ENCODE peak calls at places on chromosomes 6 and 20, in eight cellular contexts. Q is GM12864, S is GM20000, R is neural crest cell, O is OCI-LY7, I is RWPE1, J is heart left ventricle, E is ovary. W is an unnamed sample.

GRCh38 chr6:163667372-163668060 is 253.0 kb downstream of the QKI start:
- DNase-seq in R (no peak), S (peak), Q (peak), J (peak), E (no peak), O (peak), I (no peak), W (no peak)

GRCh38 chr6:88208736-88209135 is 42.6 kb upstream of the CNR1 start:
- DNase-seq in S (no peak), R (no peak), E (no peak), Q (no peak), O (no peak), J (no peak), I (no peak), W (no peak)

GRCh38 chr20:52192296-52193007 is 873 bp upstream of the ZFP64 start:
- DNase-seq in O (peak), E (no peak), J (peak), I (peak), S (peak), R (no peak), Q (no peak), W (no peak)

GRCh38 chr6:78831492-78831891 is 35.9 kb upstream of the IRAK1BP1 start:
- DNase-seq in S (no peak), I (no peak), J (no peak), Q (no peak), O (no peak), R (no peak), E (no peak), W (no peak)

GRCh38 chr20:24235224-24235735 is 234.1 kb upstream of the SYNDIG1 start:
- DNase-seq in J (no peak), Q (no peak), E (no peak), O (no peak), R (no peak), S (no peak), I (no peak), W (no peak)

GRCh38 chr6:45880139-45880538 is 135.5 kb downstream of the CLIC5 start:
- DNase-seq in S (no peak), O (no peak), Q (no peak), J (peak), E (no peak), R (no peak), I (no peak), W (peak)

GRCh38 chr6:66655420-66655819 is 948.4 kb upstream of the EYS start:
- DNase-seq in O (no peak), E (no peak), I (no peak), J (no peak), R (no peak), S (no peak), Q (no peak), W (no peak)

GRCh38 chr6:148760568-148761531 is 14.0 kb downstream of the UST start:
- DNase-seq in Q (peak), S (peak), I (no peak), R (no peak), E (peak), O (peak), J (peak), W (peak)

GRCh38 chr6:16688984-16689636 is 72.2 kb downstream of the ATXN1 start:
- DNase-seq in J (no peak), E (no peak), I (peak), R (no peak), Q (no peak), S (no peak), O (no peak), W (no peak)

GRCh38 chr20:9407805-9408421 is 106.5 kb upstream of the LAMP5 start:
- DNase-seq in O (peak), R (peak), J (peak), Q (no peak), I (peak), S (peak), E (peak), W (peak)

GRCh38 chr20:51750037-51750769 is 18.0 kb downstream of the ATP9A start:
- DNase-seq in E (no peak), J (peak), Q (peak), O (no peak), R (no peak), S (no peak), I (peak), W (no peak)

GRCh38 chr6:161919711-161920110 is 645.9 kb upstream of the AGPAT4 start:
- DNase-seq in E (no peak), O (no peak), Q (no peak), S (no peak), J (no peak), R (no peak), I (no peak), W (no peak)

GRCh38 chr6:34583861-34584604 is 27.9 kb upstream of the SPDEF start:
- DNase-seq in I (no peak), R (no peak), O (no peak), E (no peak), S (no peak), J (no peak), Q (no peak), W (no peak)

GRCh38 chr6:12136905-12137304 is 124.8 kb downstream of the HIVEP1 start:
- DNase-seq in O (no peak), Q (no peak), S (no peak), J (no peak), E (no peak), R (no peak), I (no peak), W (no peak)

GRCh38 chr6:5078121-5078695 is 6.9 kb upstream of the PPP1R3G start:
- DNase-seq in Q (no peak), J (no peak), O (peak), S (peak), I (no peak), R (no peak), E (no peak), W (no peak)

GRCh38 chr6:34593741-34594140 is 37.6 kb upstream of the SPDEF start:
- DNase-seq in O (no peak), R (no peak), I (no peak), E (no peak), S (no peak), J (no peak), Q (no peak), W (no peak)

GRCh38 chr20:19784511-19785172 is 26.6 kb downstream of the RIN2 start:
- DNase-seq in I (peak), R (peak), E (peak), Q (peak), S (peak), J (peak), O (peak), W (peak)

GRCh38 chr6:108592371-108593337 is 31.9 kb downstream of the FOXO3 start:
- DNase-seq in S (peak), J (peak), Q (peak), R (no peak), I (no peak), O (peak), E (no peak), W (peak)

GRCh38 chr6:160141001-160141726 is 19.5 kb downstream of the SLC22A1 start:
- DNase-seq in J (no peak), Q (no peak), I (no peak), E (no peak), O (no peak), R (no peak), S (no peak), W (no peak)

GRCh38 chr6:5050009-5050408 is 35.1 kb upstream of the PPP1R3G start:
- DNase-seq in Q (no peak), E (no peak), I (no peak), J (no peak), S (no peak), O (no peak), R (no peak), W (no peak)

GRCh38 chr6:140311146-140311545 is 936.7 kb upstream of the CITED2 start:
- DNase-seq in I (no peak), R (no peak), E (no peak), Q (no peak), S (no peak), O (no peak), J (no peak), W (no peak)

GRCh38 chr6:149884215-149884614 is 13.7 kb downstream of the RAET1E start:
- DNase-seq in O (no peak), J (peak), S (no peak), I (no peak), Q (no peak), E (peak), R (no peak), W (peak)

GRCh38 chr20:56433880-56434255 is 21.8 kb downstream of the CASS4 start:
- DNase-seq in E (no peak), Q (no peak), R (no peak), S (no peak), I (no peak), O (no peak), J (no peak), W (no peak)

GRCh38 chr6:157688960-157689599 is 134.0 kb upstream of the SNX9 start:
- DNase-seq in O (no peak), E (no peak), J (no peak), R (no peak), Q (no peak), I (no peak), S (no peak), W (no peak)
- TF ChIP-seq CTCF in O (no peak), E (no peak), J (no peak), R (no peak), Q (no peak), I (no peak), S (no peak), W (no peak)

DNA sequence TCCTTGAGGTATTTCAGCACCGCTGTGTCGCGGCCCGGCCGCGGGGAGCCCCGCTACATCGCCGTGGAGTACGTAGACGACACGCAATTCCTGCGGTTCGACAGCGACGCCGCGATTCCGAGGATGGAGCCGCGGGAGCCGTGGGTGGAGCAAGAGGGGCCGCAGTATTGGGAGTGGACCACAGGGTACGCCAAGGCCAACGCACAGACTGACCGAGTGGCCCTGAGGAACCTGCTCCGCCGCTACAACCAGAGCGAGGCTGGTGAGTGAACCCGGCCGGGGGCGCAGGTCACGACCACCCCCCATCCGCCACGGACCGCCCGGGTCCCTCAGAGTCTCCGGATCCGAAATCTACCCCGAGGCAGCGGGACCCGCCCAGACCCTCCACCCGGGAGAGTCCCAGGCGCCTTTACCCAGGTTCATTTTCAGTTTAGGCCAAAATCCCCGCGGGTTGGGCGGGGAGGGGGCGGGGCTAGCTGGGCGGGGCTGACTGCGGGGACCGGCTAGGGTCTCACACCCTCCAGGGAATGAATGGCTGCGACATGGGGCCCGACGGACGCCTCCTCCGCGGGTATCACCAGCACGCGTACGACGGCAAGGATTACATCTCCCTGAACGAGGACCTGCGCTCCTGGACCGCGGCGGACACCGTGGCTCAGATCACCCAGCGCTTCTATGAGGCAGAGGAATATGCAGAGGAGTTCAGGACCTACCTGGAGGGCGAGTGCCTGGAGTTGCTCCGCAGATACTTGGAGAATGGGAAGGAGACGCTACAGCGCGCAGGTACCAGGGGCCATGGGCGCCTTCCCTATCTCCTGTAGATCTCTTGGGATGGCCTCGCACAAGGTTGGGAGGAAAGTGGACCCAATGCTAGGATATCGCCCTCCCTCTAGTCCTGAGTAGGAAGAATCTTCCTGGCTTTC is 693 bp downstream of the HLA-F start:
- DNase-seq in O (peak), S (peak), J (peak), I (peak), Q (no peak), R (no peak), E (peak), W (peak)
- TF ChIP-seq CTCF in O (peak), S (no peak), J (no peak), I (no peak), Q (no peak), R (no peak), E (no peak), W (no peak)

DNA sequence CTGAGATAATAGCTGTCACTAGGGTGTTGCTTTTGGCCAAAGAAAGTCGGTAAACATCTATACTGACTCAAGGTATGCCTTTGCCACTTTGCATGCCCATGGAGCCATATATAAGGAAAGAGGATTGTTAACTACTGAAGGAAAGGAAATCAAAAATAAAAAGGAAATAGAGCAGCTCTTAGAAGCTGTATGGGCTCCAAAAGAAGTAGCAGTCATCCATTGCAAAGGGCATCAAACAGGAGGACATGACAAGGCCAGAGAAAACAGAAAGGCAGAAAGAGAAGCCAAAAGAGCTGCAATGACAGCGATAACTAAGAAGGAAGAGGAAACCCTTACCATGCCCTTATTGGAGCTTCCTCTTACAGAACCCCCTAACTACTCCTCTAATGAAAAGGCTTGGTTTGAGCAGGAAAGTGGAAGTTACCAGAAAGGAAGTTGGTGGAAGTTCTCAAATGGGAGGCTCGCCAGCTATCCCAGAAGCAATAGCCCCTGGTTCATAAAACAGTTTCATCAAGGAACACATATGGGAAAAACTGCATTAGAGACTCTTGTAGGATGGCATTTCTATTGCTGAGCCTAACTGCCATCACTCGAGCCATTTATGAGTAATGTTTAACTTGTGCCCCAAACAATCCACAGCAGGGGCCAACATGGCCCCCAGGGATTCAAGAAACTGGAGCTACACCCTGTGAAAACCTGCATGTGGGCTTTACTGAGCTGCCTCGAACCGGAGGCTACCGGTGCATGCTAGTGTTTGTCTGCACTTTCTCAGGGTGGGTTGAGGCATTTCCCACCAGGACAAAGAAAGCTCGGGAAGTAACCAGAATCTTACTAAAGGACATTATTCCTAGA is 7.0 kb downstream of the IL22RA2 start:
- DNase-seq in R (no peak), I (no peak), O (no peak), J (no peak), E (no peak), S (no peak), Q (no peak), W (no peak)
- TF ChIP-seq CTCF in R (no peak), I (no peak), O (no peak), J (no peak), E (no peak), S (no peak), Q (no peak), W (no peak)

GRCh38 chr6:28981833-28982475 is 23.2 kb downstream of the ZNF311 start:
- DNase-seq in R (peak), S (peak), I (peak), J (peak), Q (peak), E (peak), O (peak), W (peak)

GRCh38 chr6:28981391-28981832 is 23.7 kb downstream of the ZNF311 start:
- DNase-seq in O (peak), I (no peak), J (peak), S (no peak), R (peak), Q (peak), E (peak), W (peak)

GRCh38 chr6:28980797-28981390 is 24.2 kb downstream of the ZNF311 start:
- DNase-seq in Q (no peak), J (peak), O (peak), R (peak), E (peak), I (peak), S (peak), W (peak)

GRCh38 chr6:28983838-28984237 is 21.3 kb downstream of the ZNF311 start:
- DNase-seq in R (no peak), J (no peak), S (no peak), Q (no peak), I (no peak), O (no peak), E (no peak), W (no peak)

GRCh38 chr6:28982476-28983266 is 22.4 kb downstream of the ZNF311 start:
- DNase-seq in J (no peak), R (no peak), S (no peak), E (no peak), Q (no peak), O (no peak), I (peak), W (no peak)
- TF ChIP-seq CTCF in J (no peak), R (peak), S (no peak), E (no peak), Q (peak), O (no peak), I (peak), W (no peak)

GRCh38 chr6:133921249-133921859 is 31.7 kb upstream of the TBPL1 start:
- DNase-seq in Q (peak), E (peak), O (peak), I (peak), R (peak), J (peak), S (peak), W (peak)
- TF ChIP-seq CTCF in Q (peak), E (peak), O (peak), I (peak), R (peak), J (peak), S (peak), W (peak)

DNA sequence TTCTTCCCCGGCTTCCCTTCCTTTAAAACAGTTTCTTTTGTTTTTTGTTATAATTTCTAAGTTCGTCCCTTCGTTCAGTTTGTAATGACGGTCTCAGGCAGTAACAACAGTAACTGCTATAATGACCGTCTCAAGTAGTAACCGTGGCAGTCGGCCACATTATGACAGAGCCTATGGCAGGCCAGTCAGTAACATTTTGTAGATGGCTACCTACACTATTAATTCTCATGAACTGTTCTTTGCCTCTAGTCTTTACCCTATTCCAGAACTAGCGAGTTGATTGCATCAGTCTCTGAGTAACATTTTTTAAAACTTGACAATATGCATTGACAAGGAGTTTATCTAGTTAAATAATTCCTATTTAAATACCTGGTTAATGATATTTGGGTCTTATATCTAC is 43.0 kb upstream of the ADGRG6 start:
- DNase-seq in O (no peak), I (no peak), J (no peak), S (no peak), E (no peak), R (no peak), Q (no peak), W (no peak)
- TF ChIP-seq CTCF in O (no peak), I (no peak), J (no peak), S (no peak), E (no peak), R (no peak), Q (no peak), W (no peak)

GRCh38 chr20:35618032-35618371 is 2.4 kb downstream of the SPAG4 start:
- DNase-seq in I (no peak), O (no peak), J (no peak), Q (no peak), S (no peak), E (no peak), R (no peak), W (no peak)
- TF ChIP-seq CTCF in I (no peak), O (peak), J (no peak), Q (no peak), S (no peak), E (no peak), R (no peak), W (no peak)

DNA sequence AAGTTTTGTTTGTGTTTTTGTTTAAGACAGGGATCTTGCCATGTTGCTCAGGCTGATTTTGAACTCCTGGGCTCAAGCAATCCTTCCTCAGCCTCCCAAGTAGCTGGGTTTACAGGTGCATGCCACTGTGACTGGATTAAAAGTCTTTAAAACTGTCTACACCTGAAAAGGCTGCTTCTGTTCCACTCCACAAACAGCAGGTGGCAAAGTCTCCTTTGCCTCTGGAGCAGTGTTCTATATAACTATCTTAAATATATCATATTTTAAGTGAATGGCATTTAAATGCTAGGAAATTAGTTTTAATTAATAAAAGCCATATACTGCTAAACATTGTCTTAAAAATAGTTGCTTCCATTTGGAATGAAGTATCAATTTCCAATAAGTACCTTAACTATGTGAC is 89.2 kb upstream of the BCLAF1 start:
- DNase-seq in E (no peak), I (no peak), R (no peak), Q (no peak), J (no peak), S (no peak), O (no peak), W (no peak)
- TF ChIP-seq CTCF in E (no peak), I (peak), R (no peak), Q (no peak), J (no peak), S (peak), O (no peak), W (no peak)